ENCODE peak calls at places on chromosomes 1 and 21, in seven cellular contexts. Z is AG09309, A is fibroblast of villous mesenchyme, C is RWPE1, M is Calu3, T is lung, L is GM12864. K is an unnamed sample.

GRCh38 chr1:209861242-209861641 is 33.5 kb downstream of the UTP25 start:
- DNase-seq in T (no peak), C (no peak), M (no peak), A (no peak), Z (no peak), L (no peak), K (no peak)

GRCh38 chr1:113593550-113594288 is 165.6 kb downstream of the PHTF1 start:
- DNase-seq in Z (no peak), L (no peak), M (no peak), C (no peak), T (no peak), A (peak), K (no peak)

GRCh38 chr21:45862544-45863207 is 118.9 kb upstream of the COL6A1 start:
- DNase-seq in C (no peak), T (no peak), L (no peak), A (no peak), Z (no peak), M (no peak), K (no peak)

GRCh38 chr1:152442765-152443164 is 28.7 kb upstream of the CRNN start:
- DNase-seq in Z (no peak), M (no peak), A (no peak), L (no peak), T (no peak), C (peak), K (no peak)

GRCh38 chr1:228286505-228287417 is 78.9 kb downstream of the OBSCN start:
- DNase-seq in M (no peak), L (no peak), A (no peak), T (no peak), Z (no peak), C (no peak), K (peak)

GRCh38 chr1:104084380-104084779 is 334.7 kb downstream of the AMY1C start:
- DNase-seq in T (no peak), Z (no peak), A (no peak), L (no peak), C (no peak), M (no peak), K (no peak)

GRCh38 chr1:86915737-86916235 is 1.4 kb downstream of the HS2ST1 start:
- DNase-seq in Z (no peak), A (peak), M (no peak), L (no peak), C (no peak), T (no peak), K (no peak)

GRCh38 chr1:86991549-86992186 is 77.2 kb downstream of the HS2ST1 start:
- DNase-seq in C (no peak), M (no peak), T (no peak), L (no peak), A (no peak), Z (no peak), K (no peak)

GRCh38 chr1:22776051-22776611 is 65.5 kb downstream of the EPHB2 start:
- DNase-seq in L (no peak), M (no peak), T (no peak), A (no peak), C (no peak), Z (no peak), K (no peak)

GRCh38 chr1:15417365-15417934 is 7.8 kb downstream of the EFHD2 start:
- DNase-seq in C (peak), T (peak), A (peak), L (no peak), Z (no peak), M (peak), K (no peak)

GRCh38 chr1:44072204-44072603 is 40.9 kb upstream of the SLC6A9 start:
- DNase-seq in L (no peak), C (peak), T (no peak), A (peak), M (no peak), Z (peak), K (no peak)

GRCh38 chr1:27454610-27455009 is 35.4 kb downstream of the WASF2 start:
- DNase-seq in M (no peak), C (no peak), L (no peak), Z (no peak), T (no peak), A (no peak), K (no peak)

GRCh38 chr21:41926068-41926806 is 27.6 kb downstream of the C2CD2 start:
- DNase-seq in C (peak), M (peak), L (peak), T (no peak), Z (no peak), A (peak), K (no peak)

GRCh38 chr1:55049914-55050278 is 10.5 kb downstream of the PCSK9 start:
- DNase-seq in C (no peak), M (no peak), A (peak), T (no peak), L (no peak), Z (no peak), K (peak)

GRCh38 chr21:31731112-31731801 is 661 bp downstream of the SCAF4 start:
- DNase-seq in L (no peak), Z (no peak), T (peak), C (peak), M (peak), A (peak), K (peak)

GRCh38 chr1:35184495-35185199 is 8.3 kb downstream of the SFPQ start:
- DNase-seq in L (no peak), T (no peak), C (no peak), Z (no peak), M (no peak), A (no peak), K (no peak)

GRCh38 chr1:161934278-161934608 is 89.4 kb downstream of the OLFML2B start:
- DNase-seq in M (no peak), L (no peak), C (no peak), Z (no peak), A (no peak), T (no peak), K (no peak)

GRCh38 chr1:56709269-56709880 is 64.3 kb downstream of the PRKAA2 start:
- DNase-seq in C (peak), L (no peak), T (no peak), A (peak), Z (peak), M (peak), K (no peak)

GRCh38 chr1:106620521-106620954 is 435.9 kb upstream of the PRMT6 start:
- DNase-seq in L (no peak), C (peak), Z (peak), A (peak), T (no peak), M (peak), K (peak)

GRCh38 chr1:63155437-63155836 is 166.9 kb upstream of the FOXD3 start:
- DNase-seq in L (no peak), C (peak), A (no peak), T (no peak), Z (no peak), M (no peak), K (no peak)

GRCh38 chr1:90505806-90506205 is 211.3 kb downstream of the BARHL2 start:
- DNase-seq in Z (no peak), C (no peak), T (no peak), M (no peak), A (no peak), L (no peak), K (no peak)

GRCh38 chr21:29098156-29098555 is 24.7 kb upstream of the CCT8 start:
- DNase-seq in M (no peak), Z (no peak), A (peak), T (no peak), C (no peak), L (no peak), K (no peak)

GRCh38 chr1:184036517-184036949 is 995 bp downstream of the COLGALT2 start:
- DNase-seq in Z (no peak), L (no peak), T (no peak), M (peak), A (peak), C (no peak), K (no peak)

GRCh38 chr1:7956218-7957032 is 5.1 kb upstream of the PARK7 start:
- DNase-seq in L (no peak), Z (peak), T (no peak), A (no peak), M (no peak), C (no peak), K (no peak)

GRCh38 chr1:89781494-89782126 is 39.2 kb upstream of the LRRC8D start:
- DNase-seq in L (peak), T (no peak), C (no peak), Z (no peak), A (no peak), M (peak), K (no peak)

GRCh38 chr1:7284839-7285435 is 486.2 kb upstream of the VAMP3 start:
- DNase-seq in M (no peak), Z (no peak), C (no peak), A (no peak), T (no peak), L (no peak), K (no peak)

GRCh38 chr1:35324486-35324885 is 56.0 kb downstream of the ZMYM4 start:
- DNase-seq in A (peak), M (no peak), L (no peak), C (no peak), Z (no peak), T (no peak), K (no peak)

GRCh38 chr1:243713470-243714186 is 136.4 kb downstream of the AKT3 start:
- DNase-seq in T (no peak), M (no peak), L (no peak), Z (peak), C (no peak), A (peak), K (no peak)

GRCh38 chr1:226149806-226150205 is 36.7 kb downstream of the ACBD3 start:
- DNase-seq in M (no peak), Z (no peak), L (no peak), C (no peak), A (peak), T (no peak), K (no peak)
- TF ChIP-seq CTCF in M (no peak), Z (no peak), L (no peak), C (no peak), A (peak), T (no peak), K (peak)

GRCh38 chr1:33298623-33299277 is 22.1 kb downstream of the A3GALT2 start:
- DNase-seq in Z (no peak), A (peak), C (peak), T (peak), L (no peak), M (peak), K (no peak)
- TF ChIP-seq CTCF in Z (peak), A (peak), C (peak), T (peak), L (peak), M (peak), K (peak)

DNA sequence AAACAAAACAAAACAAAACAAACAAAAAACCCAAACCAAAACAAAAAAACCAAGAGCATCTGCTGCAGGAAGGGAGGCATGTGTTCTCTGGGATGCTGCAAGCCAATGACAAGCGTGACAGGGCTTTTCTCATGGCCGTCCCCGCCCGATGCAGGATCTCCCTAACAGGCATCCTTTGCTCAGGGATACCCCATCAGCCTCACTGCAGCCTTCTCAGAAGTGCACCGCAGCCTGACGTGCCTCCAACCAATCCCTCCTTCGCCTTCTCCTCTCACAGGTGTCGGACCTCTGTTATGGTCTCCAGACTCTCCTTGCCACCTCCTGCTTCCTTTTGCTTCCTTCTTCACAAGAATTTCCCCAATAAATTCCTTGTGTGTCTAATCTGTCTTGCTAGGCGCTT is 147.2 kb downstream of the PCP4 start:
- DNase-seq in L (no peak), M (no peak), Z (no peak), C (no peak), A (no peak), T (no peak), K (no peak)
- TF ChIP-seq CTCF in L (no peak), M (no peak), Z (no peak), C (no peak), A (no peak), T (no peak), K (no peak)

DNA sequence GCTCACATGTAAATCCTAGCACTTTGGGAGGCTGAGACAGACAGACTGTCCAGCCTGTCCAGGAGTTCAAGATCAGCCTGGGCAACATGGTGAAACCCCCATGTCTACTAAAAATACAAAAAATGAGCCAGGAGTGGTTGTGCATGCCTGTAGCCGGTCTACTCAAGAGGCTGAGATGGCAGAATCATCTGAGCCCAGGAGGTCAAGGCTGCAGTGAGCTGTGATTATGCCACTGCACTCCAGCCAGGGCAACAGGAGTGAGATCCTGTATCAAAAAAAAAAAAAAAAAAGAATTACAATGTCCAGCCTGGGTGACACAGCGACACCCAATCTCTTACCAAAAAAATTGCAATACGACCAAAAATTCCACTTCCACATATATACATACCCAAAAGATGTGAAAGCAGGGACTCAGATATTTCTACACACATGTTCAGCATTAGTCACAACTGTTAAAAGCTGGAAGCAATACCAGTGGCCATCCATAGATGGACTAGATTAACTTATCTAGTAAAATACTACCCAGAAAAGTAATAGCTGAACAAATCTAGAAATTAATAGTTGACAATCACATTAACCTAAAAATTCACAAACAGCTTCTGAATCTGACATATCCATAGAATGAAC is 49.2 kb downstream of the ASH1L start:
- DNase-seq in M (no peak), C (no peak), A (peak), T (no peak), Z (peak), L (no peak), K (no peak)
- TF ChIP-seq CTCF in M (no peak), C (no peak), A (no peak), T (no peak), Z (peak), L (no peak), K (peak)

K was measured in chondrocyte.